ENCODE peak calls at places on chromosomes 5 and 9, in five cellular contexts. One of them, this sample, is unnamed.

GRCh38 chr5:116733995-116734716 is 159.5 kb upstream of the SEMA6A start:
- DNase-seq in psoas muscle: no peak
- DNase-seq in iPS-NIHi11: no peak
- DNase-seq in stimulated activated CD4-positive, alpha-beta T cell treated with anti-CD3 and anti-CD28 coated beads, Interleukin-2, amount 100 ng/mL, for 48 hours: no peak
- DNase-seq in Calu3: no peak
- DNase-seq in this sample: peak

GRCh38 chr9:78044189-78044588 is 12.6 kb upstream of the GNAQ start:
- DNase-seq in iPS-NIHi11: peak
- DNase-seq in Calu3: no peak
- DNase-seq in stimulated activated CD4-positive, alpha-beta T cell treated with anti-CD3 and anti-CD28 coated beads, Interleukin-2, amount 100 ng/mL, for 48 hours: no peak
- DNase-seq in psoas muscle: no peak
- DNase-seq in this sample: no peak

GRCh38 chr9:85262333-85262732 is 479.4 kb downstream of the AGTPBP1 start:
- DNase-seq in stimulated activated CD4-positive, alpha-beta T cell treated with anti-CD3 and anti-CD28 coated beads, Interleukin-2, amount 100 ng/mL, for 48 hours: no peak
- DNase-seq in iPS-NIHi11: no peak
- DNase-seq in psoas muscle: no peak
- DNase-seq in Calu3: no peak
- DNase-seq in this sample: no peak

GRCh38 chr5:178107889-178108288 is 5.4 kb upstream of the N4BP3 start:
- DNase-seq in psoas muscle: no peak
- DNase-seq in Calu3: no peak
- DNase-seq in iPS-NIHi11: peak
- DNase-seq in stimulated activated CD4-positive, alpha-beta T cell treated with anti-CD3 and anti-CD28 coated beads, Interleukin-2, amount 100 ng/mL, for 48 hours: no peak
- DNase-seq in this sample: no peak

GRCh38 chr9:70634696-70635095 is 220.2 kb upstream of the KLF9 start:
- DNase-seq in psoas muscle: no peak
- DNase-seq in stimulated activated CD4-positive, alpha-beta T cell treated with anti-CD3 and anti-CD28 coated beads, Interleukin-2, amount 100 ng/mL, for 48 hours: no peak
- DNase-seq in iPS-NIHi11: no peak
- DNase-seq in Calu3: no peak
- DNase-seq in this sample: no peak

GRCh38 chr5:61417851-61418250 is 85.8 kb downstream of the ZSWIM6 start:
- DNase-seq in stimulated activated CD4-positive, alpha-beta T cell treated with anti-CD3 and anti-CD28 coated beads, Interleukin-2, amount 100 ng/mL, for 48 hours: no peak
- DNase-seq in iPS-NIHi11: no peak
- DNase-seq in psoas muscle: no peak
- DNase-seq in Calu3: no peak
- DNase-seq in this sample: no peak

GRCh38 chr5:150137168-150137957 is 18.3 kb downstream of the PDGFRB start:
- DNase-seq in iPS-NIHi11: peak
- DNase-seq in psoas muscle: no peak
- DNase-seq in Calu3: no peak
- DNase-seq in stimulated activated CD4-positive, alpha-beta T cell treated with anti-CD3 and anti-CD28 coated beads, Interleukin-2, amount 100 ng/mL, for 48 hours: no peak
- DNase-seq in this sample: no peak

GRCh38 chr5:62650197-62650596 is 71.6 kb downstream of the LRRC70 start:
- DNase-seq in Calu3: no peak
- DNase-seq in stimulated activated CD4-positive, alpha-beta T cell treated with anti-CD3 and anti-CD28 coated beads, Interleukin-2, amount 100 ng/mL, for 48 hours: no peak
- DNase-seq in psoas muscle: no peak
- DNase-seq in iPS-NIHi11: no peak
- DNase-seq in this sample: no peak

GRCh38 chr5:13566903-13567339 is 377.6 kb downstream of the DNAH5 start:
- DNase-seq in iPS-NIHi11: no peak
- DNase-seq in Calu3: peak
- DNase-seq in stimulated activated CD4-positive, alpha-beta T cell treated with anti-CD3 and anti-CD28 coated beads, Interleukin-2, amount 100 ng/mL, for 48 hours: no peak
- DNase-seq in psoas muscle: no peak
- DNase-seq in this sample: no peak